ENCODE peak calls at places on chromosomes 2 and 18, in nine cellular contexts. I is dorsolateral prefrontal cortex; S is CD4-positive, CD25-positive, alpha-beta regulatory T cell; U is AG04450; R is tibial nerve; E is naive thymus-derived CD4-positive, alpha-beta T cell; Q is right cardiac atrium; N is gastrocnemius medialis; B is endodermal cell. O is an unnamed sample.

GRCh38 chr2:134421556-134422328 is 167.9 kb downstream of the MGAT5 start:
- DNase-seq in I (no peak), S (no peak), U (no peak), R (no peak), E (no peak), Q (no peak), N (no peak), B (no peak), O (no peak)

GRCh38 chr2:190713476-190713875 is 64.6 kb downstream of the NAB1 start:
- DNase-seq in I (no peak), S (no peak), U (no peak), R (no peak), E (no peak), Q (no peak), N (no peak), B (no peak), O (no peak)

GRCh38 chr2:2024751-2025481 is 280.6 kb upstream of the PXDN start:
- DNase-seq in I (no peak), S (no peak), U (no peak), R (no peak), E (no peak), Q (peak; percentile 55), N (no peak), B (peak; percentile 47), O (no peak)

GRCh38 chr2:134070281-134070731 is 183.6 kb upstream of the MGAT5 start:
- DNase-seq in I (no peak), S (no peak), U (no peak), R (no peak), E (no peak), Q (no peak), N (no peak), B (no peak), O (peak; percentile 64)

GRCh38 chr2:80329491-80329890 is 24.9 kb upstream of the LRRTM1 start:
- DNase-seq in I (no peak), S (no peak), U (no peak), R (no peak), E (no peak), Q (no peak), N (no peak), B (no peak), O (no peak)

GRCh38 chr2:171807130-171807529 is 86.9 kb downstream of the SLC25A12 start:
- DNase-seq in I (no peak), S (no peak), U (no peak), R (no peak), E (no peak), Q (no peak), N (no peak), B (no peak), O (peak; percentile 7)

GRCh38 chr2:49306925-49307324 is 152.6 kb upstream of the FSHR start:
- DNase-seq in I (no peak), S (no peak), U (no peak), R (no peak), E (no peak), Q (no peak), N (no peak), B (no peak), O (no peak)

GRCh38 chr18:21955757-21956652 is 213.4 kb upstream of the GATA6 start:
- DNase-seq in I (peak; percentile 78), S (peak; percentile 68), U (peak; percentile 33), R (peak; percentile 84), E (peak; percentile 58), Q (peak; percentile 93), N (peak; percentile 25), B (peak; percentile 91), O (peak; percentile 67)

GRCh38 chr2:239411117-239411516 is 10.3 kb upstream of the HDAC4 start:
- DNase-seq in I (no peak), S (no peak), U (no peak), R (no peak), E (no peak), Q (no peak), N (no peak), B (no peak), O (no peak)

GRCh38 chr2:3105814-3106569 is 271.6 kb downstream of the EIPR1 start:
- DNase-seq in I (no peak), S (no peak), U (no peak), R (no peak), E (no peak), Q (no peak), N (no peak), B (peak; percentile 74), O (no peak)

GRCh38 chr18:36744261-36744876 is 84.4 kb downstream of the TPGS2 start:
- DNase-seq in I (no peak), S (no peak), U (peak; percentile 27), R (no peak), E (no peak), Q (no peak), N (no peak), B (no peak), O (no peak)
- H3K27ac ChIP-seq in I (no peak overlapping the region), S (no peak overlapping the region), U (peak overlapping the region; percentile 31), R (no peak overlapping the region), E (no peak overlapping the region), Q (no peak overlapping the region), N (no peak overlapping the region), B (no peak overlapping the region), O (no peak overlapping the region)

GRCh38 chr2:109186656-109187250 is 57.7 kb downstream of the SH3RF3 start:
- DNase-seq in I (no peak), S (no peak), U (no peak), R (no peak), E (no peak), Q (no peak), N (no peak), B (no peak), O (no peak)

GRCh38 chr2:109185801-109186570 is 57.0 kb downstream of the SH3RF3 start:
- DNase-seq in I (peak; percentile 40), S (no peak), U (no peak), R (no peak), E (no peak), Q (peak; percentile 83), N (peak; percentile 61), B (peak; percentile 34), O (no peak)

GRCh38 chr2:109184368-109184767 is 55.4 kb downstream of the SH3RF3 start:
- DNase-seq in I (peak; percentile 19), S (no peak), U (no peak), R (no peak), E (no peak), Q (no peak), N (no peak), B (no peak), O (no peak)

GRCh38 chr2:109183871-109184270 is 54.9 kb downstream of the SH3RF3 start:
- DNase-seq in I (no peak), S (no peak), U (no peak), R (no peak), E (no peak), Q (no peak), N (no peak), B (no peak), O (no peak)

DNA sequence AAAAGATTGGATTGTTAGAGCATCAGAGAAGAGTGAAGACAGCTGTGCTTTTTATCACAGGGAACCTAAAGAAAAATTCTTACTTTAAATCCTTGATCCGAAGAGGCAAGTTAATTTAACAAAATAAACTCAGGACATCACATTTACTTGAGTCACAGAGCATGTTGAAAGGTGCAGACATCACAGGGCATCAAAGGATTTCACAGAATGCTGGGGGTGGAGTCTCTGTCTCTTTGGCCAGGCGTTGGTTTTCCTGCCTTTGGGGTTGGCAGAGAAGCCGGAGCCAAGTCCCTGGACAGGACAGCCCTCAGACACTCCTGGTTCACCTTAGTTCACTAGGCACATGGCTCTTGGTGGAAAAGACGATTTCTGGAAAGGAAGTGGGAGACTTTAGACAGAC is 56.3 kb downstream of the SH3RF3 start:
- DNase-seq in I (peak; percentile 39), S (no peak), U (peak; percentile 73), R (no peak), E (no peak), Q (peak; percentile 73), N (peak; percentile 85), B (peak; percentile 53), O (no peak)
- H3K27ac ChIP-seq in I (no peak overlapping the region), S (no peak overlapping the region), U (peak overlapping the region; percentile 94), R (no peak overlapping the region), E (no peak overlapping the region), Q (peak overlapping the region; percentile 42), N (peak overlapping the region; percentile 96), B (no peak overlapping the region), O (peak overlapping the region; percentile 39)

GRCh38 chr2:127508621-127509034 is 17.7 kb downstream of the IWS1 start:
- DNase-seq in I (peak; percentile 70), S (no peak), U (peak; percentile 88), R (peak; percentile 46), E (no peak), Q (peak; percentile 85), N (peak; percentile 89), B (no peak), O (peak; percentile 95)
- H3K27ac ChIP-seq in I (peak overlapping the region; percentile 3), S (no peak overlapping the region), U (peak overlapping the region; percentile 80), R (no peak overlapping the region), E (no peak overlapping the region), Q (no peak overlapping the region), N (peak overlapping the region; percentile 88), B (no peak overlapping the region), O (peak overlapping the region; percentile 80)

GRCh38 chr2:29040552-29040951 is 33.8 kb downstream of the PCARE start:
- DNase-seq in I (no peak), S (no peak), U (no peak), R (no peak), E (no peak), Q (no peak), N (no peak), B (no peak), O (no peak)

GRCh38 chr2:29042581-29043075 is 31.7 kb downstream of the PCARE start:
- DNase-seq in I (no peak), S (no peak), U (peak; percentile 46), R (no peak), E (no peak), Q (peak; percentile 70), N (no peak), B (no peak), O (peak; percentile 54)

GRCh38 chr2:29041161-29041660 is 33.1 kb downstream of the PCARE start:
- DNase-seq in I (no peak), S (no peak), U (no peak), R (no peak), E (no peak), Q (no peak), N (no peak), B (no peak), O (no peak)

GRCh38 chr2:29035346-29035745 is 39.0 kb downstream of the PCARE start:
- DNase-seq in I (no peak), S (no peak), U (no peak), R (no peak), E (no peak), Q (no peak), N (no peak), B (no peak), O (no peak)

DNA sequence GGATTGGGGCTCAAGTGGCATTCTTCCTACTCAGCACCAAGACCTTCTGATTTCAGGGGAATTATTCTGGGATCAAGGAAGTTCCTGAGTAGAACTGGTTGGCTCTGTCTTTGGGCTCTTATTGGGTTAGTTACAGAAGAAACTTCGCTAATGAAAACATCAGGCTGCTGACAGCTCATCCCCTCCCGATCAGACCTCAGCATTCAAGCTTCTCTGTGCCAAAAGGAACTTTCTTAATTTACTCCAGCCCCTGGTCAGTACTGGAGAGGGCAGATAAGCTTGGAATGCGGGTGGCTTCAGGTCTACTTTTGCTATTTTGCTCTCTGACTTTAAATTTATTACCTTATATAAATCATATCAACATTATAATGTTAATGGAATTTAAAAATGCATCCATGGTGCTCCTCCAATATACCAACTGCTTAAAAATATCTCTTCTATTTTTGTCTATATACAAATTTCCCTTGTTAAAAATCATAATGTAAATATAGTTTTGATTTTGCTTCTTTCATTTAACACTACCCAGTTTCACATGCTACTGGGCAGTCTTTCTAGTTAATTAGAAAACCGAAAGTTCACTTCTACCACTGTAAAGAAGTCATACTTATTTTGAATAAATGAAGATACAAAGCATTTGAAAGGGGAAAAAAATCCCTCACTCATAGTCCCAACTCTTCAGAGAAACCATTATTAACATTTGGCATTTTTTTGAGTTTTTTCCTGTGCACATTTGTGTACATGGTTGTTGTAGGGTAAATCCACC is 34.4 kb downstream of the PCARE start:
- DNase-seq in I (no peak), S (no peak), U (no peak), R (no peak), E (no peak), Q (no peak), N (no peak), B (no peak), O (no peak)
- H3K27ac ChIP-seq in I (no peak overlapping the region), S (no peak overlapping the region), U (no peak overlapping the region), R (no peak overlapping the region), E (no peak overlapping the region), Q (peak overlapping the region; percentile 53), N (no peak overlapping the region), B (no peak overlapping the region), O (no peak overlapping the region)

O was measured in brain microvascular endothelial cell.